ENCODE peak calls at places on chromosomes 6 and 20, in five cellular contexts. L is endothelial cell; G is AG08395; I is mesothelial cell of epicardium; H is CD8-positive, alpha-beta T cell. Z is an unnamed sample.

GRCh38 chr6:26322645-26323482 is 42.1 kb upstream of the BTN3A2 start:
- DNase-seq in L (peak; percentile 65), G (peak; percentile 68), I (no peak), H (peak; percentile 44), Z (peak; percentile 88)

GRCh38 chr6:38510205-38510604 is 129.5 kb downstream of the BTBD9 start:
- DNase-seq in L (no peak), G (no peak), I (no peak), H (no peak), Z (no peak)

GRCh38 chr6:138546733-138547185 is 47.5 kb upstream of the NHSL1 start:
- DNase-seq in L (peak; percentile 21), G (no peak), I (no peak), H (no peak), Z (no peak)

GRCh38 chr6:3013486-3013885 is 13.8 kb downstream of the NQO2 start:
- DNase-seq in L (peak; percentile 11), G (peak; percentile 27), I (no peak), H (no peak), Z (peak; percentile 69)

GRCh38 chr20:4073852-4074741 is 58.7 kb upstream of the RNF24 start:
- DNase-seq in L (no peak), G (peak; percentile 22), I (no peak), H (no peak), Z (no peak)

GRCh38 chr6:4322134-4322845 is 186.9 kb upstream of the ECI2 start:
- DNase-seq in L (no peak), G (no peak), I (no peak), H (no peak), Z (no peak)

GRCh38 chr6:106959985-106960384 is 14.5 kb downstream of the CD24 start:
- DNase-seq in L (no peak), G (no peak), I (no peak), H (no peak), Z (peak; percentile 47)

GRCh38 chr20:32017711-32018251 is 7.5 kb downstream of the CCM2L start:
- DNase-seq in L (no peak), G (no peak), I (peak; percentile 47), H (peak; percentile 68), Z (peak; percentile 69)

GRCh38 chr20:62007127-62007647 is 58.5 kb downstream of the TAF4 start:
- DNase-seq in L (no peak), G (no peak), I (no peak), H (no peak), Z (no peak)

GRCh38 chr20:54167909-54168872 is 5.6 kb downstream of the CYP24A1 start:
- DNase-seq in L (no peak), G (no peak), I (no peak), H (no peak), Z (peak; percentile 96)

GRCh38 chr6:39440039-39440426 is 117.5 kb upstream of the KCNK16 start:
- DNase-seq in L (no peak), G (peak; percentile 38), I (no peak), H (no peak), Z (no peak)

GRCh38 chr20:32237419-32237818 is 29.7 kb downstream of the POFUT1 start:
- DNase-seq in L (no peak), G (no peak), I (no peak), H (no peak), Z (no peak)

GRCh38 chr20:24164360-24164759 is 175.8 kb upstream of the GGTLC1 start:
- DNase-seq in L (peak; percentile 71), G (no peak), I (no peak), H (peak; percentile 43), Z (no peak)

GRCh38 chr6:39396854-39397253 is 74.4 kb upstream of the KCNK16 start:
- DNase-seq in L (no peak), G (no peak), I (no peak), H (no peak), Z (no peak)

GRCh38 chr6:78611886-78612480 is 255.4 kb upstream of the IRAK1BP1 start:
- DNase-seq in L (no peak), G (peak; percentile 30), I (no peak), H (no peak), Z (no peak)

GRCh38 chr20:10716855-10717254 is 43.1 kb upstream of the JAG1 start:
- DNase-seq in L (no peak), G (no peak), I (no peak), H (no peak), Z (no peak)

Z was measured in PC-9.